ENCODE peak calls at places on chromosomes 12 and 14, in nine cellular contexts. One of them, this sample, is unnamed.

GRCh38 chr14:68789002-68789797 is 3.7 kb downstream of the ZFP36L1 start:
- DNase-seq in mesenchymal stem cell: peak; percentile 75
- DNase-seq in astrocyte of the spinal cord: peak; percentile 79
- DNase-seq in skeletal muscle cell: no peak
- DNase-seq in ovary: peak; percentile 78
- DNase-seq in stomach: peak; percentile 88
- DNase-seq in MG63: peak; percentile 71
- DNase-seq in adipocyte: peak; percentile 84
- DNase-seq in DND-41: peak; percentile 37
- DNase-seq in this sample: peak; percentile 81

GRCh38 chr14:53217283-53217994 is 64.3 kb upstream of the DDHD1 start:
- DNase-seq in mesenchymal stem cell: peak; percentile 77
- DNase-seq in astrocyte of the spinal cord: peak; percentile 52
- DNase-seq in skeletal muscle cell: no peak
- DNase-seq in ovary: peak; percentile 60
- DNase-seq in stomach: peak; percentile 76
- DNase-seq in MG63: peak; percentile 80
- DNase-seq in adipocyte: peak; percentile 72
- DNase-seq in DND-41: peak; percentile 93
- DNase-seq in this sample: peak; percentile 58

GRCh38 chr14:69535230-69535848 is 39.3 kb downstream of the CCDC177 start:
- DNase-seq in mesenchymal stem cell: peak; percentile 60
- DNase-seq in astrocyte of the spinal cord: peak; percentile 32
- DNase-seq in skeletal muscle cell: no peak
- DNase-seq in ovary: peak; percentile 28
- DNase-seq in stomach: peak; percentile 37
- DNase-seq in MG63: peak; percentile 34
- DNase-seq in adipocyte: peak; percentile 78
- DNase-seq in DND-41: no peak
- DNase-seq in this sample: peak; percentile 67

GRCh38 chr12:53618340-53618739 is 7.8 kb downstream of the ATF7 start:
- DNase-seq in mesenchymal stem cell: no peak
- DNase-seq in astrocyte of the spinal cord: no peak
- DNase-seq in skeletal muscle cell: no peak
- DNase-seq in ovary: no peak
- DNase-seq in stomach: no peak
- DNase-seq in MG63: no peak
- DNase-seq in adipocyte: no peak
- DNase-seq in DND-41: no peak
- DNase-seq in this sample: no peak

GRCh38 chr12:98955284-98955683 is 310.2 kb downstream of the APAF1 start:
- DNase-seq in mesenchymal stem cell: no peak
- DNase-seq in astrocyte of the spinal cord: peak; percentile 12
- DNase-seq in skeletal muscle cell: no peak
- DNase-seq in ovary: no peak
- DNase-seq in stomach: no peak
- DNase-seq in MG63: no peak
- DNase-seq in adipocyte: no peak
- DNase-seq in DND-41: peak; percentile 7
- DNase-seq in this sample: peak; percentile 32

GRCh38 chr12:127632431-127632830 is 634.5 kb upstream of the TMEM132C start:
- DNase-seq in mesenchymal stem cell: no peak
- DNase-seq in astrocyte of the spinal cord: no peak
- DNase-seq in skeletal muscle cell: no peak
- DNase-seq in ovary: no peak
- DNase-seq in stomach: no peak
- DNase-seq in MG63: no peak
- DNase-seq in adipocyte: no peak
- DNase-seq in DND-41: no peak
- DNase-seq in this sample: no peak

GRCh38 chr12:10928746-10929286 is at the start of gene PRH2:
- DNase-seq in mesenchymal stem cell: no peak
- DNase-seq in astrocyte of the spinal cord: no peak
- DNase-seq in skeletal muscle cell: no peak
- DNase-seq in ovary: no peak
- DNase-seq in stomach: no peak
- DNase-seq in MG63: no peak
- DNase-seq in adipocyte: no peak
- DNase-seq in DND-41: no peak
- DNase-seq in this sample: no peak

GRCh38 chr14:98018626-98019025 is 1221.4 kb downstream of the VRK1 start:
- DNase-seq in mesenchymal stem cell: no peak
- DNase-seq in astrocyte of the spinal cord: no peak
- DNase-seq in skeletal muscle cell: no peak
- DNase-seq in ovary: no peak
- DNase-seq in stomach: no peak
- DNase-seq in MG63: no peak
- DNase-seq in adipocyte: no peak
- DNase-seq in DND-41: peak; percentile 89
- DNase-seq in this sample: no peak

GRCh38 chr12:5584776-5585560 is 153.1 kb downstream of the NTF3 start:
- DNase-seq in mesenchymal stem cell: no peak
- DNase-seq in astrocyte of the spinal cord: no peak
- DNase-seq in skeletal muscle cell: no peak
- DNase-seq in ovary: no peak
- DNase-seq in stomach: no peak
- DNase-seq in MG63: no peak
- DNase-seq in adipocyte: no peak
- DNase-seq in DND-41: no peak
- DNase-seq in this sample: no peak

GRCh38 chr12:10381912-10382628 is 7.8 kb downstream of the KLRK1 start:
- DNase-seq in mesenchymal stem cell: no peak
- DNase-seq in astrocyte of the spinal cord: no peak
- DNase-seq in skeletal muscle cell: no peak
- DNase-seq in ovary: no peak
- DNase-seq in stomach: no peak
- DNase-seq in MG63: no peak
- DNase-seq in adipocyte: no peak
- DNase-seq in DND-41: no peak
- DNase-seq in this sample: no peak

GRCh38 chr12:75476076-75476475 is 4.5 kb upstream of the GLIPR1 start:
- DNase-seq in mesenchymal stem cell: no peak
- DNase-seq in astrocyte of the spinal cord: no peak
- DNase-seq in skeletal muscle cell: no peak
- DNase-seq in ovary: no peak
- DNase-seq in stomach: no peak
- DNase-seq in MG63: no peak
- DNase-seq in adipocyte: no peak
- DNase-seq in DND-41: no peak
- DNase-seq in this sample: no peak

GRCh38 chr14:33647385-33647786 is 303.5 kb downstream of the EGLN3 start:
- DNase-seq in mesenchymal stem cell: peak; percentile 96
- DNase-seq in astrocyte of the spinal cord: peak; percentile 97
- DNase-seq in skeletal muscle cell: peak; percentile 95
- DNase-seq in ovary: no peak
- DNase-seq in stomach: no peak
- DNase-seq in MG63: peak; percentile 69
- DNase-seq in adipocyte: peak; percentile 88
- DNase-seq in DND-41: no peak
- DNase-seq in this sample: peak; percentile 98

GRCh38 chr12:94204647-94205247 is 56.4 kb downstream of the PLXNC1 start:
- DNase-seq in mesenchymal stem cell: no peak
- DNase-seq in astrocyte of the spinal cord: no peak
- DNase-seq in skeletal muscle cell: no peak
- DNase-seq in ovary: no peak
- DNase-seq in stomach: no peak
- DNase-seq in MG63: no peak
- DNase-seq in adipocyte: no peak
- DNase-seq in DND-41: no peak
- DNase-seq in this sample: no peak

GRCh38 chr12:93521225-93521854 is 51.1 kb upstream of the SOCS2 start:
- DNase-seq in mesenchymal stem cell: no peak
- DNase-seq in astrocyte of the spinal cord: no peak
- DNase-seq in skeletal muscle cell: no peak
- DNase-seq in ovary: no peak
- DNase-seq in stomach: peak; percentile 72
- DNase-seq in MG63: peak; percentile 8
- DNase-seq in adipocyte: no peak
- DNase-seq in DND-41: no peak
- DNase-seq in this sample: peak; percentile 44

GRCh38 chr14:105381446-105382342 is 16.6 kb upstream of the TEX22 start:
- DNase-seq in mesenchymal stem cell: no peak
- DNase-seq in astrocyte of the spinal cord: no peak
- DNase-seq in skeletal muscle cell: no peak
- DNase-seq in ovary: no peak
- DNase-seq in stomach: no peak
- DNase-seq in MG63: no peak
- DNase-seq in adipocyte: no peak
- DNase-seq in DND-41: no peak
- DNase-seq in this sample: no peak

GRCh38 chr14:68512088-68512487 is 280.8 kb downstream of the ZFP36L1 start:
- DNase-seq in mesenchymal stem cell: peak; percentile 28
- DNase-seq in astrocyte of the spinal cord: no peak
- DNase-seq in skeletal muscle cell: no peak
- DNase-seq in ovary: no peak
- DNase-seq in stomach: no peak
- DNase-seq in MG63: no peak
- DNase-seq in adipocyte: peak; percentile 74
- DNase-seq in DND-41: no peak
- DNase-seq in this sample: no peak

GRCh38 chr12:58099476-58099875 is 158.1 kb downstream of the ATP23 start:
- DNase-seq in mesenchymal stem cell: no peak
- DNase-seq in astrocyte of the spinal cord: no peak
- DNase-seq in skeletal muscle cell: no peak
- DNase-seq in ovary: no peak
- DNase-seq in stomach: no peak
- DNase-seq in MG63: no peak
- DNase-seq in adipocyte: no peak
- DNase-seq in DND-41: no peak
- DNase-seq in this sample: peak; percentile 10

GRCh38 chr14:76771432-76771980 is 10.2 kb downstream of the VASH1 start:
- DNase-seq in mesenchymal stem cell: no peak
- DNase-seq in astrocyte of the spinal cord: no peak
- DNase-seq in skeletal muscle cell: no peak
- DNase-seq in ovary: no peak
- DNase-seq in stomach: no peak
- DNase-seq in MG63: no peak
- DNase-seq in adipocyte: no peak
- DNase-seq in DND-41: no peak
- DNase-seq in this sample: no peak

GRCh38 chr12:92079054-92079385 is 66.6 kb downstream of the BTG1 start:
- DNase-seq in mesenchymal stem cell: no peak
- DNase-seq in astrocyte of the spinal cord: no peak
- DNase-seq in skeletal muscle cell: no peak
- DNase-seq in ovary: no peak
- DNase-seq in stomach: no peak
- DNase-seq in MG63: no peak
- DNase-seq in adipocyte: peak; percentile 27
- DNase-seq in DND-41: no peak
- DNase-seq in this sample: no peak

GRCh38 chr14:39233680-39234326 is at the start of gene MIA2:
- DNase-seq in mesenchymal stem cell: no peak
- DNase-seq in astrocyte of the spinal cord: no peak
- DNase-seq in skeletal muscle cell: no peak
- DNase-seq in ovary: no peak
- DNase-seq in stomach: no peak
- DNase-seq in MG63: no peak
- DNase-seq in adipocyte: no peak
- DNase-seq in DND-41: no peak
- DNase-seq in this sample: no peak
- H3K4me3 ChIP-seq in mesenchymal stem cell: no peak within 1 kb of the TSS
- H3K4me3 ChIP-seq in astrocyte of the spinal cord: no peak within 1 kb of the TSS
- H3K4me3 ChIP-seq in skeletal muscle cell: no peak within 1 kb of the TSS
- H3K4me3 ChIP-seq in ovary: no peak within 1 kb of the TSS
- H3K4me3 ChIP-seq in stomach: peak within 1 kb of the TSS; percentile 15
- H3K4me3 ChIP-seq in MG63: no peak within 1 kb of the TSS
- H3K4me3 ChIP-seq in adipocyte: peak within 1 kb of the TSS; percentile 55
- H3K4me3 ChIP-seq in DND-41: no peak within 1 kb of the TSS
- H3K4me3 ChIP-seq in this sample: no peak within 1 kb of the TSS

GRCh38 chr12:1083888-1084262 is 92.9 kb downstream of the ERC1 start:
- DNase-seq in mesenchymal stem cell: peak; percentile 59
- DNase-seq in astrocyte of the spinal cord: peak; percentile 76
- DNase-seq in skeletal muscle cell: no peak
- DNase-seq in ovary: no peak
- DNase-seq in stomach: no peak
- DNase-seq in MG63: no peak
- DNase-seq in adipocyte: peak; percentile 29
- DNase-seq in DND-41: no peak
- DNase-seq in this sample: peak; percentile 83
- H3K4me3 ChIP-seq in mesenchymal stem cell: no peak overlapping the region
- H3K4me3 ChIP-seq in astrocyte of the spinal cord: no peak overlapping the region
- H3K4me3 ChIP-seq in skeletal muscle cell: no peak overlapping the region
- H3K4me3 ChIP-seq in ovary: no peak overlapping the region
- H3K4me3 ChIP-seq in stomach: peak overlapping the region; percentile 2
- H3K4me3 ChIP-seq in MG63: no peak overlapping the region
- H3K4me3 ChIP-seq in adipocyte: no peak overlapping the region
- H3K4me3 ChIP-seq in DND-41: no peak overlapping the region
- H3K4me3 ChIP-seq in this sample: no peak overlapping the region

DNA sequence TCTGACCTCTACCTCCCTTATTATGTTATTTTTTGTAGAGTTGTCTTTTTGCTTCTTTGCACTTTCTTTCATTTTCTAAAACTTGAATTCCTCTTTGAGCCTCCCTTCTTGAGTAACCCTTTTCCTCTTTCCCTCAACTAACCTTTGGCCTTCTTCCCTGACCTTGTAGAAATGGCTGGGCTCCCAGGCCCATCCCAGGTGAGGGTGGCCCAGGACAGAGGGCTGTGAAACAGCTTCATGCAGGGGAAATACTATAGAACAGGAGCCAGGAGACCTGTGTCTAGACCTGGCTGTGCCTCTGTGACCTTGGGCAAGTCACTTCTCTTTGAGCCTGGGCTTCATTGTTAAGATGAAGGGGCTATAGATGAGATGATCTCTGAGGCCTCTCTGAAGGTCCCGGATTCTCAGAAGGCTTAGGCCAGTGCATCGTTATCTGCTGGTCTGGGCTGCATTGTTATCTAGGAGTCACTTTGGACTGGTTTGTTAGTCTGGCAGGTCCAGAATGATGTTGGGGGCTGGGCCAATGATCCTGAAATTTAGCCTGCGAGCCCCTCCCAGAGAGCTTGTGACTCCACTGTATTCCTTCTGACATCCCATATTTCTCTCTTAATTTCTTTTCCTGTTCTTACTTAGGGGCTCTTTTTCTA is 2.2 kb downstream of the ATN1 start:
- DNase-seq in mesenchymal stem cell: no peak
- DNase-seq in astrocyte of the spinal cord: no peak
- DNase-seq in skeletal muscle cell: no peak
- DNase-seq in ovary: no peak
- DNase-seq in stomach: no peak
- DNase-seq in MG63: no peak
- DNase-seq in adipocyte: no peak
- DNase-seq in DND-41: no peak
- DNase-seq in this sample: no peak
- H3K4me3 ChIP-seq in mesenchymal stem cell: peak overlapping the region; percentile 29
- H3K4me3 ChIP-seq in astrocyte of the spinal cord: peak overlapping the region; percentile 92
- H3K4me3 ChIP-seq in skeletal muscle cell: peak overlapping the region; percentile 85
- H3K4me3 ChIP-seq in ovary: peak overlapping the region; percentile 74
- H3K4me3 ChIP-seq in stomach: peak overlapping the region; percentile 92
- H3K4me3 ChIP-seq in MG63: peak overlapping the region; percentile 84
- H3K4me3 ChIP-seq in adipocyte: peak overlapping the region; percentile 96
- H3K4me3 ChIP-seq in DND-41: no peak overlapping the region
- H3K4me3 ChIP-seq in this sample: peak overlapping the region; percentile 79

DNA sequence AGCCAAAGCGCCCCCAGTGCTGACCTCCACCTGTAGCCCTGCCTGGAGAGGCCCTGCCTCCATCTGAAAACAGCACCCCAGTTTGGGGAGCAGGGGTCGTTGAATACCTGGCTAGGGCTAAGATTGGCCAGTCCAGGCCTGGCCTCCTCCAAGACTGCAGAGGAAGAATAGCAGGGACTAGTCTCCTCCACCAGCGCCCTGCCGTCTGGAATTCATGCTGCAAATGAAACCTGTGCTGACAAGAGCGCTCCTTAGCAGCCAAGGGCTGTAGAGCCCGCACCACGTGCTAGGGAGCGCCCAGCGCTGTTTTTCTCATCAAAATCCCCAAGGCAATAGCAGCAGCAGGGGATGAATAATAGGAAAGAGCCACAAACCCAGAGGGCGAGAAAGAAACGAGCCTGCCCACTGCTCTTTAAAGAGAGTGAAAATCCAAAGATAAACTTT is 3.4 kb downstream of the COL2A1 start:
- DNase-seq in mesenchymal stem cell: peak; percentile 63
- DNase-seq in astrocyte of the spinal cord: peak; percentile 58
- DNase-seq in skeletal muscle cell: no peak
- DNase-seq in ovary: no peak
- DNase-seq in stomach: no peak
- DNase-seq in MG63: peak; percentile 30
- DNase-seq in adipocyte: peak; percentile 45
- DNase-seq in DND-41: no peak
- DNase-seq in this sample: peak; percentile 76
- H3K4me3 ChIP-seq in mesenchymal stem cell: no peak overlapping the region
- H3K4me3 ChIP-seq in astrocyte of the spinal cord: peak overlapping the region; percentile 44
- H3K4me3 ChIP-seq in skeletal muscle cell: peak overlapping the region; percentile 53
- H3K4me3 ChIP-seq in ovary: peak overlapping the region; percentile 39
- H3K4me3 ChIP-seq in stomach: peak overlapping the region; percentile 40
- H3K4me3 ChIP-seq in MG63: peak overlapping the region; percentile 39
- H3K4me3 ChIP-seq in adipocyte: peak overlapping the region; percentile 84
- H3K4me3 ChIP-seq in DND-41: no peak overlapping the region
- H3K4me3 ChIP-seq in this sample: peak overlapping the region; percentile 50

This sample was measured in choroid plexus epithelial cell.